ENCODE peak calls at places on chromosomes 13 and 19, in four cellular contexts. One of them, this sample, is unnamed.
A peak's percentile ranks its signal among the peaks of the same experiment; 100 is the strongest.

GRCh38 chr13:101019126-101019525 is 344.5 kb upstream of the TMTC4 start:
- DNase-seq in small intestine: no peak
- DNase-seq in fibroblast of lung: peak; percentile 45
- DNase-seq in psoas muscle: no peak
- DNase-seq in this sample: no peak

GRCh38 chr13:113452942-113453901 is at the start of gene ADPRHL1:
- DNase-seq in small intestine: no peak
- DNase-seq in fibroblast of lung: no peak
- DNase-seq in psoas muscle: peak; percentile 71
- DNase-seq in this sample: no peak

GRCh38 chr13:37608750-37609339 is 10.3 kb upstream of the POSTN start:
- DNase-seq in small intestine: no peak
- DNase-seq in fibroblast of lung: no peak
- DNase-seq in psoas muscle: no peak
- DNase-seq in this sample: no peak

GRCh38 chr13:101384929-101385328 is 31.4 kb downstream of the NALCN start:
- DNase-seq in small intestine: no peak
- DNase-seq in fibroblast of lung: no peak
- DNase-seq in psoas muscle: no peak
- DNase-seq in this sample: no peak

GRCh38 chr13:65593298-65593874 is 1636.8 kb downstream of the PCDH9 start:
- DNase-seq in small intestine: no peak
- DNase-seq in fibroblast of lung: no peak
- DNase-seq in psoas muscle: no peak
- DNase-seq in this sample: no peak

GRCh38 chr19:53977429-53977990 is 13.9 kb upstream of the CACNG6 start:
- DNase-seq in small intestine: peak; percentile 64
- DNase-seq in fibroblast of lung: peak; percentile 84
- DNase-seq in psoas muscle: peak; percentile 73
- DNase-seq in this sample: peak; percentile 30

GRCh38 chr19:43353606-43354304 is at the start of gene CD177:
- DNase-seq in small intestine: no peak
- DNase-seq in fibroblast of lung: no peak
- DNase-seq in psoas muscle: no peak
- DNase-seq in this sample: no peak

GRCh38 chr13:23673867-23674605 is 103.8 kb downstream of the TNFRSF19 start:
- DNase-seq in small intestine: no peak
- DNase-seq in fibroblast of lung: no peak
- DNase-seq in psoas muscle: no peak
- DNase-seq in this sample: no peak

GRCh38 chr13:42048323-42048624 is 174 bp upstream of the DGKH start:
- DNase-seq in small intestine: no peak
- DNase-seq in fibroblast of lung: peak; percentile 11
- DNase-seq in psoas muscle: no peak
- DNase-seq in this sample: no peak

GRCh38 chr13:85521586-85521985 is 277.6 kb downstream of the SLITRK6 start:
- DNase-seq in small intestine: no peak
- DNase-seq in fibroblast of lung: no peak
- DNase-seq in psoas muscle: no peak
- DNase-seq in this sample: no peak

GRCh38 chr13:96492758-96493157 is 402.9 kb downstream of the HS6ST3 start:
- DNase-seq in small intestine: no peak
- DNase-seq in fibroblast of lung: no peak
- DNase-seq in psoas muscle: no peak
- DNase-seq in this sample: no peak

GRCh38 chr13:113969311-113969972 is 4.4 kb downstream of the C13orf46 start:
- DNase-seq in small intestine: no peak
- DNase-seq in fibroblast of lung: no peak
- DNase-seq in psoas muscle: peak; percentile 13
- DNase-seq in this sample: no peak

GRCh38 chr13:40970803-40971202 is 48.3 kb downstream of the ELF1 start:
- DNase-seq in small intestine: no peak
- DNase-seq in fibroblast of lung: no peak
- DNase-seq in psoas muscle: no peak
- DNase-seq in this sample: no peak

GRCh38 chr13:34189946-34190345 is 372.0 kb downstream of the RFC3 start:
- DNase-seq in small intestine: no peak
- DNase-seq in fibroblast of lung: no peak
- DNase-seq in psoas muscle: no peak
- DNase-seq in this sample: no peak

GRCh38 chr13:59690857-59691500 is 472.7 kb downstream of the DIAPH3 start:
- DNase-seq in small intestine: peak; percentile 14
- DNase-seq in fibroblast of lung: peak; percentile 42
- DNase-seq in psoas muscle: no peak
- DNase-seq in this sample: no peak

GRCh38 chr13:108702171-108702570 is 72.8 kb downstream of the MYO16 start:
- DNase-seq in small intestine: no peak
- DNase-seq in fibroblast of lung: no peak
- DNase-seq in psoas muscle: no peak
- DNase-seq in this sample: no peak

GRCh38 chr19:12774588-12775555 is at the start of gene HOOK2:
- DNase-seq in small intestine: peak; percentile 99
- DNase-seq in fibroblast of lung: no peak
- DNase-seq in psoas muscle: no peak
- DNase-seq in this sample: peak; percentile 29

GRCh38 chr13:107612376-107612775 is 603.0 kb downstream of the LIG4 start:
- DNase-seq in small intestine: no peak
- DNase-seq in fibroblast of lung: no peak
- DNase-seq in psoas muscle: no peak
- DNase-seq in this sample: no peak

GRCh38 chr19:50569023-50569697 is 925 bp upstream of the LRRC4B start:
- DNase-seq in small intestine: no peak
- DNase-seq in fibroblast of lung: no peak
- DNase-seq in psoas muscle: no peak
- DNase-seq in this sample: no peak

GRCh38 chr19:14440049-14440448 is 6.9 kb downstream of the PKN1 start:
- DNase-seq in small intestine: peak; percentile 63
- DNase-seq in fibroblast of lung: no peak
- DNase-seq in psoas muscle: peak; percentile 71
- DNase-seq in this sample: peak; percentile 68

GRCh38 chr19:18587962-18588610 is 512 bp upstream of the REX1BD start:
- DNase-seq in small intestine: no peak
- DNase-seq in fibroblast of lung: no peak
- DNase-seq in psoas muscle: no peak
- DNase-seq in this sample: no peak

GRCh38 chr13:50222569-50223332 is 207.5 kb downstream of the KCNRG start:
- DNase-seq in small intestine: no peak
- DNase-seq in fibroblast of lung: peak; percentile 77
- DNase-seq in psoas muscle: peak; percentile 80
- DNase-seq in this sample: no peak

GRCh38 chr13:73388586-73388985 is 329.8 kb downstream of the KLF5 start:
- DNase-seq in small intestine: no peak
- DNase-seq in fibroblast of lung: peak; percentile 10
- DNase-seq in psoas muscle: no peak
- DNase-seq in this sample: no peak

GRCh38 chr13:45511310-45512147 is 46.8 kb downstream of the COG3 start:
- DNase-seq in small intestine: peak; percentile 76
- DNase-seq in fibroblast of lung: peak; percentile 64
- DNase-seq in psoas muscle: no peak
- DNase-seq in this sample: peak; percentile 2

GRCh38 chr19:39998511-39998910 is 1.7 kb downstream of the ZNF546 start:
- DNase-seq in small intestine: no peak
- DNase-seq in fibroblast of lung: peak; percentile 38
- DNase-seq in psoas muscle: no peak
- DNase-seq in this sample: no peak

GRCh38 chr19:483332-484072 is 12.8 kb upstream of the MADCAM1 start:
- DNase-seq in small intestine: no peak
- DNase-seq in fibroblast of lung: no peak
- DNase-seq in psoas muscle: no peak
- DNase-seq in this sample: no peak

GRCh38 chr13:110576070-110576394 is 14.5 kb upstream of the RAB20 start:
- DNase-seq in small intestine: no peak
- DNase-seq in fibroblast of lung: no peak
- DNase-seq in psoas muscle: no peak
- DNase-seq in this sample: no peak

GRCh38 chr13:68081051-68081450 is 850.9 kb upstream of the PCDH9 start:
- DNase-seq in small intestine: no peak
- DNase-seq in fibroblast of lung: no peak
- DNase-seq in psoas muscle: no peak
- DNase-seq in this sample: no peak

GRCh38 chr13:29810145-29810742 is 40.2 kb downstream of the UBL3 start:
- DNase-seq in small intestine: no peak
- DNase-seq in fibroblast of lung: peak; percentile 53
- DNase-seq in psoas muscle: no peak
- DNase-seq in this sample: no peak

GRCh38 chr19:38389101-38389925 is 816 bp downstream of the SPRED3 start:
- DNase-seq in small intestine: no peak
- DNase-seq in fibroblast of lung: peak; percentile 82
- DNase-seq in psoas muscle: no peak
- DNase-seq in this sample: no peak

GRCh38 chr13:98295371-98295770 is 118.3 kb upstream of the RNF113B start:
- DNase-seq in small intestine: no peak
- DNase-seq in fibroblast of lung: peak; percentile 41
- DNase-seq in psoas muscle: no peak
- DNase-seq in this sample: no peak

GRCh38 chr13:114089341-114089740 is 43.1 kb downstream of the RASA3 start:
- DNase-seq in small intestine: no peak
- DNase-seq in fibroblast of lung: no peak
- DNase-seq in psoas muscle: no peak
- DNase-seq in this sample: no peak

GRCh38 chr19:54451331-54451871 is 2.4 kb downstream of the LENG8 start:
- DNase-seq in small intestine: no peak
- DNase-seq in fibroblast of lung: peak; percentile 32
- DNase-seq in psoas muscle: peak; percentile 17
- DNase-seq in this sample: no peak

GRCh38 chr13:95734124-95734523 is 57.2 kb downstream of the DNAJC3 start:
- DNase-seq in small intestine: no peak
- DNase-seq in fibroblast of lung: no peak
- DNase-seq in psoas muscle: no peak
- DNase-seq in this sample: no peak

GRCh38 chr19:30073152-30074000 is 131.3 kb downstream of the URI1 start:
- DNase-seq in small intestine: no peak
- DNase-seq in fibroblast of lung: no peak
- DNase-seq in psoas muscle: no peak
- DNase-seq in this sample: no peak

GRCh38 chr13:60111726-60112125 is 52.0 kb downstream of the DIAPH3 start:
- DNase-seq in small intestine: no peak
- DNase-seq in fibroblast of lung: peak; percentile 62
- DNase-seq in psoas muscle: no peak
- DNase-seq in this sample: no peak

GRCh38 chr13:44331912-44332840 is 41.4 kb upstream of the SERP2 start:
- DNase-seq in small intestine: no peak
- DNase-seq in fibroblast of lung: peak; percentile 96
- DNase-seq in psoas muscle: peak; percentile 55
- DNase-seq in this sample: no peak

GRCh38 chr19:58569191-58569942 is 3.8 kb downstream of the MZF1 start:
- DNase-seq in small intestine: no peak
- DNase-seq in fibroblast of lung: no peak
- DNase-seq in psoas muscle: peak; percentile 8
- DNase-seq in this sample: no peak

GRCh38 chr13:40319699-40320586 is 346.5 kb downstream of the FOXO1 start:
- DNase-seq in small intestine: peak; percentile 18
- DNase-seq in fibroblast of lung: no peak
- DNase-seq in psoas muscle: no peak
- DNase-seq in this sample: no peak

GRCh38 chr13:21031594-21031993 is 29.8 kb downstream of the LATS2 start:
- DNase-seq in small intestine: no peak
- DNase-seq in fibroblast of lung: no peak
- DNase-seq in psoas muscle: no peak
- DNase-seq in this sample: no peak
- H3K27ac ChIP-seq in small intestine: no peak overlapping the region
- H3K27ac ChIP-seq in fibroblast of lung: peak overlapping the region; percentile 31
- H3K27ac ChIP-seq in psoas muscle: peak overlapping the region; percentile 2
- H3K27ac ChIP-seq in this sample: no peak overlapping the region

GRCh38 chr19:8306235-8307054 is 1.7 kb downstream of the CD320 start:
- DNase-seq in small intestine: peak; percentile 27
- DNase-seq in fibroblast of lung: no peak
- DNase-seq in psoas muscle: peak; percentile 15
- DNase-seq in this sample: no peak
- H3K27ac ChIP-seq in small intestine: no peak overlapping the region
- H3K27ac ChIP-seq in fibroblast of lung: no peak overlapping the region
- H3K27ac ChIP-seq in psoas muscle: no peak overlapping the region
- H3K27ac ChIP-seq in this sample: peak overlapping the region; percentile 18

GRCh38 chr19:48501446-48501960 is 10.1 kb downstream of the LMTK3 start:
- DNase-seq in small intestine: peak; percentile 97
- DNase-seq in fibroblast of lung: no peak
- DNase-seq in psoas muscle: no peak
- DNase-seq in this sample: peak; percentile 46
- H3K27ac ChIP-seq in small intestine: peak overlapping the region; percentile 64
- H3K27ac ChIP-seq in fibroblast of lung: no peak overlapping the region
- H3K27ac ChIP-seq in psoas muscle: no peak overlapping the region
- H3K27ac ChIP-seq in this sample: peak overlapping the region; percentile 35

DNA sequence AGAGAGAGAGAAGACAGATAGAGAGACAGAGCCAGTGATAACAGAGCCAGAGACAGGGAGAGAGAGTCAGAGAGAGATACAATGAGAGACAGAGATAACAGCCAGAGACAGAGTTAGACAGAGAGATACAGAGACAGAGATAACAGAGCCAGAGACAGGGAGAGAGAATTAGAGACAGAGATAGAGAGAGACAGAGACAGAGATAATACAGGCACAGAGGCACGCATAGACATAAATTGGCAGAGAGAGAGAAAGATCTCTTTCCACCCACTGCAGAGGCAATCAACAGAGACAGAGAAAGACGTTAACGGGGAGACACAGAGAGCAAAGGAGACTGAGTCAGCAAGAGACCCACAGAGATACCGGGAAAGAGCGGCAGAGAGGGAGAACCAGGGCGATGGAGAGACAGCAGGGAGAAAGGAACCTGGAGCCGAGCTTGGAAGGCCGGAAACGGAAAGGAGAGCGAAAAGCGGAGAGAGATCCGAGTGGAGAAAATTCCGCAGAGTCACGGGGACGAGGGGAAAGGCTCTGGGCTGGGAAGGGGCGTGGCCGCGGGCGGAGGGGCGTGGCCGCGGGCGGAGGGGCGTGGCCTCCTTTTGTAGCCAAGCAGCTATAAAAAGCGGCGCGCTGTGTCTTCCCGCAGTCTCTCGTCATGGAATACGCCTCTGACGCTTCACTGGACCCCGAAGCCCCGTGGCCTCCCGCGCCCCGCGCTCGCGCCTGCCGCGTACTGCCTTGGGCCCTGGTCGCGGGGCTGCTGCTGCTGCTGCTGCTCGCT is at the start of gene TNFSF9:
- DNase-seq in small intestine: peak; percentile 75
- DNase-seq in fibroblast of lung: peak; percentile 79
- DNase-seq in psoas muscle: peak; percentile 88
- DNase-seq in this sample: peak; percentile 68
- H3K27ac ChIP-seq in small intestine: no peak within 1 kb of the TSS
- H3K27ac ChIP-seq in fibroblast of lung: peak within 1 kb of the TSS; percentile 52
- H3K27ac ChIP-seq in psoas muscle: peak within 1 kb of the TSS; percentile 81
- H3K27ac ChIP-seq in this sample: no peak within 1 kb of the TSS

GRCh38 chr19:45766293-45766918 is 2.6 kb downstream of the SIX5 start:
- DNase-seq in small intestine: no peak
- DNase-seq in fibroblast of lung: no peak
- DNase-seq in psoas muscle: no peak
- DNase-seq in this sample: no peak

GRCh38 chr19:45764947-45765346 is 4.1 kb downstream of the SIX5 start:
- DNase-seq in small intestine: no peak
- DNase-seq in fibroblast of lung: no peak
- DNase-seq in psoas muscle: no peak
- DNase-seq in this sample: no peak

GRCh38 chr19:45766919-45767346 is 2.1 kb downstream of the SIX5 start:
- DNase-seq in small intestine: no peak
- DNase-seq in fibroblast of lung: peak; percentile 26
- DNase-seq in psoas muscle: no peak
- DNase-seq in this sample: no peak

GRCh38 chr19:45764487-45764886 is 4.6 kb downstream of the SIX5 start:
- DNase-seq in small intestine: no peak
- DNase-seq in fibroblast of lung: no peak
- DNase-seq in psoas muscle: no peak
- DNase-seq in this sample: no peak

GRCh38 chr19:45765365-45766292 is 3.4 kb downstream of the SIX5 start:
- DNase-seq in small intestine: no peak
- DNase-seq in fibroblast of lung: no peak
- DNase-seq in psoas muscle: no peak
- DNase-seq in this sample: no peak
- H3K27ac ChIP-seq in small intestine: no peak overlapping the region
- H3K27ac ChIP-seq in fibroblast of lung: no peak overlapping the region
- H3K27ac ChIP-seq in psoas muscle: peak overlapping the region; percentile 95
- H3K27ac ChIP-seq in this sample: no peak overlapping the region

This sample was measured in effector memory CD4-positive, alpha-beta T cell.